ENCODE peak calls at places on chromosome 14, in four cellular contexts. B, H, I and N are unnamed samples. For H3K4me1, the result is how much of the 10 kb centered on the place peaks cover.

GRCh38 chr14:50762001-50762930 is 68.7 kb downstream of the NIN start:
- DNase-seq in B (no peak), H (no peak), I (peak), N (no peak)

GRCh38 chr14:96688629-96689028 is 108.6 kb upstream of the VRK1 start:
- DNase-seq in B (no peak), H (no peak), I (no peak), N (no peak)

GRCh38 chr14:32047791-32048190 is 29.3 kb upstream of the ARHGAP5 start:
- DNase-seq in B (no peak), H (no peak), I (peak), N (no peak)

GRCh38 chr14:104719343-104719742 is 4.7 kb upstream of the ADSS1 start:
- DNase-seq in B (no peak), H (no peak), I (no peak), N (no peak)

GRCh38 chr14:34496007-34496678 is 34.1 kb upstream of the SPTSSA start:
- DNase-seq in B (no peak), H (no peak), I (no peak), N (no peak)

GRCh38 chr14:44180975-44181374 is 326.1 kb downstream of the FSCB start:
- DNase-seq in B (no peak), H (no peak), I (peak), N (no peak)

GRCh38 chr14:48350971-48351370 is 675.6 kb upstream of the MDGA2 start:
- DNase-seq in B (no peak), H (no peak), I (peak), N (no peak)

GRCh38 chr14:105710119-105711057 is 184.0 kb downstream of the TMEM121 start:
- DNase-seq in B (peak), H (no peak), I (no peak), N (peak)

GRCh38 chr14:70660967-70661871 is 19.5 kb downstream of the TTC9 start:
- DNase-seq in B (no peak), H (peak), I (no peak), N (no peak)

GRCh38 chr14:101364503-101365328 is 196.6 kb upstream of the DIO3 start:
- DNase-seq in B (peak), H (no peak), I (no peak), N (no peak)

GRCh38 chr14:68523994-68524725 is 268.7 kb downstream of the ZFP36L1 start:
- DNase-seq in B (peak), H (no peak), I (no peak), N (peak)

GRCh38 chr14:94120667-94121335 is 8.6 kb downstream of the IFI27L2 start:
- DNase-seq in B (no peak), H (no peak), I (peak), N (no peak)

GRCh38 chr14:22448035-22448904 is 140.8 kb downstream of the DAD1 start:
- DNase-seq in B (no peak), H (no peak), I (no peak), N (peak)

GRCh38 chr14:99345472-99345871 is 73.5 kb upstream of the BCL11B start:
- DNase-seq in B (peak), H (no peak), I (no peak), N (no peak)

GRCh38 chr14:37594238-37594915 is 672 bp downstream of the FOXA1 start:
- DNase-seq in B (peak), H (no peak), I (peak), N (peak)

GRCh38 chr14:64935508-64935907 is 7.0 kb downstream of the GPX2 start:
- DNase-seq in B (no peak), H (no peak), I (no peak), N (no peak)

GRCh38 chr14:97524579-97525319 is 727.6 kb downstream of the VRK1 start:
- DNase-seq in B (no peak), H (no peak), I (no peak), N (no peak)

GRCh38 chr14:69152181-69152943 is 557 bp downstream of the DCAF5 start:
- DNase-seq in B (peak), H (no peak), I (peak), N (no peak)

GRCh38 chr14:104115691-104116543 is 22.5 kb upstream of the KIF26A start:
- DNase-seq in B (peak), H (no peak), I (peak), N (peak)

GRCh38 chr14:70955543-70956480 is 48.6 kb downstream of the PCNX1 start:
- DNase-seq in B (no peak), H (no peak), I (peak), N (no peak)

GRCh38 chr14:91372680-91373495 is 44.7 kb downstream of the CCDC88C start:
- DNase-seq in B (no peak), H (no peak), I (no peak), N (no peak)

GRCh38 chr14:24915958-24916595 is 133.9 kb downstream of the STXBP6 start:
- DNase-seq in B (no peak), H (no peak), I (no peak), N (no peak)

GRCh38 chr14:94165744-94166143 is 8.4 kb upstream of the PPP4R4 start:
- DNase-seq in B (no peak), H (no peak), I (no peak), N (peak)

GRCh38 chr14:99734406-99735051 is 50.4 kb downstream of the CYP46A1 start:
- DNase-seq in B (peak), H (no peak), I (no peak), N (peak)

GRCh38 chr14:65222434-65222833 is 120.1 kb upstream of the MAX start:
- DNase-seq in B (no peak), H (no peak), I (peak), N (peak)

GRCh38 chr14:64983439-64984310 is 3.0 kb upstream of the FNTB start:
- DNase-seq in B (no peak), H (no peak), I (peak), N (no peak)

GRCh38 chr14:104550849-104551728 is 28.5 kb upstream of the C14orf180 start:
- DNase-seq in B (peak), H (no peak), I (peak), N (peak)

GRCh38 chr14:23307687-23308644 is 1.3 kb downstream of the BCL2L2 start:
- DNase-seq in B (no peak), H (no peak), I (peak), N (no peak)

GRCh38 chr14:99518441-99519346 is 37.5 kb downstream of the CCNK start:
- DNase-seq in B (peak), H (no peak), I (peak), N (peak)

GRCh38 chr14:67694791-67695393 is 672 bp downstream of the RDH11 start:
- DNase-seq in B (peak), H (peak), I (peak), N (peak)

GRCh38 chr14:31950760-31951637 is 126.1 kb upstream of the ARHGAP5 start:
- DNase-seq in B (peak), H (no peak), I (peak), N (peak)

GRCh38 chr14:65847065-65847847 is 434.7 kb downstream of the FUT8 start:
- DNase-seq in B (no peak), H (peak), I (no peak), N (no peak)

GRCh38 chr14:20427231-20428009 is 8.5 kb downstream of the KLHL33 start:
- DNase-seq in B (no peak), H (peak), I (peak), N (peak)

GRCh38 chr14:73007835-73008234 is 19.1 kb downstream of the ZFYVE1 start:
- DNase-seq in B (no peak), H (no peak), I (no peak), N (no peak)

GRCh38 chr14:100416921-100417451 is 93.8 kb downstream of the SLC25A47 start:
- DNase-seq in B (no peak), H (no peak), I (peak), N (peak)

GRCh38 chr14:36222952-36223468 is 46.5 kb upstream of the PTCSC3 start:
- DNase-seq in B (no peak), H (no peak), I (no peak), N (no peak)

GRCh38 chr14:33057585-33057984 is 118.9 kb downstream of the NPAS3 start:
- DNase-seq in B (no peak), H (no peak), I (peak), N (no peak)

GRCh38 chr14:69719501-69719951 is 47.4 kb upstream of the SRSF5 start:
- DNase-seq in B (peak), H (no peak), I (no peak), N (peak)

GRCh38 chr14:60642270-60642789 is 6.9 kb downstream of the SIX1 start:
- DNase-seq in B (peak), H (no peak), I (no peak), N (peak)
- H3K9ac ChIP-seq in B (no peak), H (no peak), I (no peak), N (no peak)

GRCh38 chr14:59187802-59188460 is 536 bp upstream of the DAAM1 start:
- DNase-seq in B (no peak), H (no peak), I (peak), N (no peak)

GRCh38 chr14:59188461-59189280 is at the start of gene DAAM1:
- DNase-seq in B (peak), H (peak), I (peak), N (peak)

GRCh38 chr14:59189822-59190368 is 1.4 kb downstream of the DAAM1 start:
- DNase-seq in B (peak), H (peak), I (peak), N (peak)

GRCh38 chr14:59189281-59189821 is 884 bp downstream of the DAAM1 start:
- DNase-seq in B (peak), H (no peak), I (peak), N (peak)

DNA sequence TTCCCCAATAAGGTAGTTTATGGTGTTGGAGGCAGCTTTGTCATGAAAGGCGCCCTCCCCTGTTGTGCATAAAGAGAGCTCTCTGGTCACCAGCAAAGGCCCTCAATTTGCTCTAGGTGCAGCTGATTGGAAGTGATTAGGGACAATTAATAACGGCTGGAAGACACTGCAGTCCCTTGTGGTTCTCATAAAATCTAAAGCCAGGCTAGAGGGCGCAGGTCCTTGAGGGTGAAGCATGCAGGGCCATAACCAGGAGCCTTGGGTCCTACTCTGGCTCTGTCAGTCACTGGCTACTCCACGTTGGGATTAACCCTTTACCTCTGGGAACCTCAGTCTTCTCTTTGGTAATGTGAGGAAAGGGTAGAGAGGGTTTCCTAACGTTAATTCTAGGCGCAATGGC is 1.9 kb downstream of the DAAM1 start:
- DNase-seq in B (no peak), H (no peak), I (peak), N (peak)
- H3K4me1 ChIP-seq in B (under half), H (under half), I (under half), N (under half)

GRCh38 chr14:77579760-77580159 is 36.7 kb downstream of the SPTLC2 start:
- DNase-seq in B (no peak), H (no peak), I (no peak), N (no peak)

GRCh38 chr14:77579065-77579464 is 37.4 kb downstream of the SPTLC2 start:
- DNase-seq in B (no peak), H (no peak), I (no peak), N (no peak)

GRCh38 chr14:77580477-77580876 is 36.0 kb downstream of the SPTLC2 start:
- DNase-seq in B (no peak), H (no peak), I (no peak), N (no peak)

GRCh38 chr14:77582511-77582910 is 33.9 kb downstream of the SPTLC2 start:
- DNase-seq in B (no peak), H (no peak), I (no peak), N (no peak)

GRCh38 chr14:77580964-77581505 is 35.4 kb downstream of the SPTLC2 start:
- DNase-seq in B (no peak), H (peak), I (peak), N (no peak)
- H3K9ac ChIP-seq in B (no peak), H (no peak), I (no peak), N (no peak)

DNA sequence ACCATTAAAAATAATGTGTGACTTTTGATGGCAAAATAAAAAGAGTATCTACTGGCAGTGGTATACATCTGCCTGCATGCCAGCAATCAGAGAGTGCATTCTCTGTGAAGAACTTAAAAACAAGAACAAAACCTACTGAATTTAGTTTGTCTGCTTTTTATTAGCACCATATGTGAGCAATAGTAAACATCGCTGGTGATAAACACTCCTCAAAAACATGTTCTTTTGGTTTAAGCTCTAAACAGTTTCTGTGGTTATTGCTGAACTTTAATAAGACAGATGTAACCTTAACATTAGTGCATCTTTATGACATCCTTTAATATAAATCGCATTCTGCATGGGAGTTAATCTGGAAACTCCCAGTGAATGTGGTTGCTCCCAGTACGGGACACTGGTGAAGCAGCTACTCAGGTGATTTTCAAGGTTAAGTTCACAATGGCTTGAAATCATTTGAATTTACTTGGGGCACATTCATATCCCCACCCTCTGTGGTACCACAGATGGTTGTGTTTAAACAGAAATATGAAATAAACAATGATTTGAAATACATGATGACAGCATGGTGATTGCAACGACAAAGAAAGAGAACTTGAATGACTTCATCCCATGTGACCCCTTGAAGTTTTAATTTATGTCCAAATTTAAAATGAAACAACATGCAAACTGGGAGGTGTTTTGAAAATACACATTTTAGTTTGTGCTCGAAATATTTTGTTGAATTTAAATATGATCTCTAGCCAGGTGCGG is 285.9 kb downstream of the FOXN3 start:
- DNase-seq in B (no peak), H (no peak), I (no peak), N (no peak)
- H3K4me1 ChIP-seq in B (under half), H (under half), I (under half), N (under half)

DNA sequence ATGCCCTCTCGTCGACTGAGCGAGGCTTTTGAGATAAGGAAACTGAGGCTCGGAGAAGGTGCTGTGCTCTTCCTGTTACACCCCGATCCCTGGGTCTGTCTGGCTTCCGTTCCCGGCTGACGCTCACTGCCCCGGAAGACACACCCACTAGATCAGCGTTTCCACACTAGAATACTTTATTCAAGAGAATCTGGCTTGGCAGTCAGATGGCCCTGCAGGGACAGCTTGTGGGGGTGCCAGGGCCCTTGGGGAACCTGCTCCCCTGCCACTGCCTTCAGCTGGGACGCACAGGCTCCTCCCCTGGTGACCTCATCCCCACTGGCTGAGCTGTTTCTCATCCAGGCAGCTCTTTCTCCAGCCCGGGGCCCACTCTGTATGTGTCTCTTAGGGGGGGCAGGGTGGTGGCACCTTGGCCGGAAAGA is 13.7 kb downstream of the PGF start:
- DNase-seq in B (peak), H (no peak), I (no peak), N (no peak)
- H3K9ac ChIP-seq in B (no peak), H (peak), I (no peak), N (no peak)

GRCh38 chr14:74570696-74571095 is 41.3 kb downstream of the LTBP2 start:
- DNase-seq in B (no peak), H (no peak), I (no peak), N (no peak)
- H3K4me1 ChIP-seq in B (under half), H (under half), I (half or more), N (under half)